ENCODE peak calls at places on chromosomes 2 and 18, in five cellular contexts. K, C, S, Z and L are unnamed samples.

GRCh38 chr2:220120004-220120403 is 492.6 kb downstream of the SLC4A3 start:
- DNase-seq in K (no peak), C (no peak), S (no peak), Z (no peak), L (no peak)

GRCh38 chr18:78558948-78559347 is 420.7 kb upstream of the SALL3 start:
- DNase-seq in K (no peak), C (no peak), S (no peak), Z (no peak), L (no peak)

GRCh38 chr2:134290363-134290762 is 36.5 kb downstream of the MGAT5 start:
- DNase-seq in K (no peak), C (no peak), S (no peak), Z (no peak), L (no peak)

GRCh38 chr2:237980087-237980486 is 13.3 kb downstream of the UBE2F start:
- DNase-seq in K (no peak), C (no peak), S (no peak), Z (no peak), L (no peak)

GRCh38 chr18:50644807-50645206 is 84.9 kb downstream of the MAPK4 start:
- DNase-seq in K (no peak), C (no peak), S (no peak), Z (peak), L (peak)

GRCh38 chr18:38427234-38427633 is 861.6 kb upstream of the CELF4 start:
- DNase-seq in K (no peak), C (no peak), S (no peak), Z (peak), L (no peak)

GRCh38 chr2:96241901-96242611 is 23.7 kb downstream of the TMEM127 start:
- DNase-seq in K (no peak), C (peak), S (no peak), Z (peak), L (no peak)

GRCh38 chr2:190717764-190718651 is 69.1 kb downstream of the NAB1 start:
- DNase-seq in K (no peak), C (no peak), S (no peak), Z (no peak), L (no peak)

GRCh38 chr2:121903037-121903689 is 147.7 kb downstream of the TSN start:
- DNase-seq in K (peak), C (no peak), S (no peak), Z (peak), L (peak)

GRCh38 chr2:68653538-68653982 is 10.2 kb downstream of the PROKR1 start:
- DNase-seq in K (no peak), C (peak), S (peak), Z (peak), L (no peak)

GRCh38 chr2:238287702-238288649 is at the start of gene PER2:
- DNase-seq in K (peak), C (no peak), S (peak), Z (peak), L (peak)

GRCh38 chr18:50125456-50125855 is 69.5 kb downstream of the MYO5B start:
- DNase-seq in K (no peak), C (no peak), S (no peak), Z (no peak), L (no peak)

GRCh38 chr2:228658998-228659397 is 477.5 kb upstream of the SPHKAP start:
- DNase-seq in K (no peak), C (no peak), S (no peak), Z (no peak), L (no peak)

GRCh38 chr2:152222975-152223638 is 47.5 kb upstream of the STAM2 start:
- DNase-seq in K (peak), C (no peak), S (peak), Z (peak), L (no peak)

GRCh38 chr2:60926751-60927568 is 45.6 kb downstream of the REL start:
- DNase-seq in K (no peak), C (no peak), S (no peak), Z (no peak), L (no peak)

GRCh38 chr2:205435970-205436369 is 246.3 kb upstream of the NRP2 start:
- DNase-seq in K (no peak), C (no peak), S (no peak), Z (peak), L (no peak)